ENCODE peak calls at places on chromosomes 1 and 21, in eight cellular contexts. J is Caki2; U is activated T-helper 1 cell treated with anti-CD3 and anti-CD28 coated beads, Interleukin-2, amount 50 U/mL, for 16 hours; T is Kasumi-1; M is kidney glomerular epithelial cell; V is psoas muscle; O is GM06990; N is AG09309. H is an unnamed sample.

GRCh38 chr1:11749203-11749689 is 12.7 kb upstream of the C1orf167 start:
- DNase-seq in J (peak), U (peak), T (peak), M (peak), V (peak), O (peak), N (no peak), H (no peak)

GRCh38 chr21:45986316-45987051 is 4.9 kb downstream of the COL6A1 start:
- DNase-seq in J (no peak), U (no peak), T (no peak), M (no peak), V (peak), O (peak), N (no peak), H (no peak)

GRCh38 chr1:18536943-18537342 is 56.2 kb downstream of the KLHDC7A start:
- DNase-seq in J (no peak), U (no peak), T (no peak), M (no peak), V (no peak), O (no peak), N (no peak), H (no peak)

GRCh38 chr1:245810789-245811337 is 656.1 kb downstream of the KIF26B start:
- DNase-seq in J (no peak), U (no peak), T (no peak), M (no peak), V (no peak), O (no peak), N (no peak), H (no peak)

GRCh38 chr1:248886237-248886895 is 19.7 kb upstream of the PGBD2 start:
- DNase-seq in J (no peak), U (no peak), T (no peak), M (no peak), V (no peak), O (no peak), N (no peak), H (no peak)

GRCh38 chr1:208000001-208000400 is 89.1 kb upstream of the CD34 start:
- DNase-seq in J (no peak), U (no peak), T (no peak), M (no peak), V (no peak), O (no peak), N (no peak), H (no peak)

GRCh38 chr1:54542962-54543539 is 5.0 kb upstream of the ACOT11 start:
- DNase-seq in J (no peak), U (no peak), T (peak), M (no peak), V (no peak), O (no peak), N (no peak), H (no peak)

GRCh38 chr1:54604572-54605370 is 18.6 kb downstream of the FAM151A start:
- DNase-seq in J (no peak), U (no peak), T (peak), M (no peak), V (peak), O (no peak), N (no peak), H (no peak)

GRCh38 chr1:115184951-115185331 is 95.6 kb upstream of the TSPAN2 start:
- DNase-seq in J (peak), U (no peak), T (no peak), M (peak), V (peak), O (no peak), N (peak), H (peak)

GRCh38 chr1:63322248-63322943 is at the start of gene FOXD3:
- DNase-seq in J (no peak), U (no peak), T (no peak), M (no peak), V (peak), O (peak), N (no peak), H (peak)

GRCh38 chr1:41540886-41541591 is 56.6 kb upstream of the EDN2 start:
- DNase-seq in J (no peak), U (no peak), T (no peak), M (no peak), V (no peak), O (no peak), N (no peak), H (no peak)

GRCh38 chr1:119316870-119317416 is 51.6 kb upstream of the HAO2 start:
- DNase-seq in J (no peak), U (no peak), T (no peak), M (no peak), V (no peak), O (no peak), N (no peak), H (no peak)

GRCh38 chr21:39348355-39349210 is at the start of gene HMGN1:
- DNase-seq in J (peak), U (peak), T (peak), M (peak), V (peak), O (peak), N (no peak), H (peak)

GRCh38 chr1:154802336-154803003 is 67.6 kb downstream of the KCNN3 start:
- DNase-seq in J (no peak), U (no peak), T (no peak), M (no peak), V (peak), O (no peak), N (no peak), H (no peak)

GRCh38 chr1:223246468-223246867 is 103.4 kb upstream of the TLR5 start:
- DNase-seq in J (no peak), U (no peak), T (no peak), M (no peak), V (no peak), O (no peak), N (no peak), H (no peak)

GRCh38 chr1:79561521-79561978 is 555.0 kb upstream of the ADGRL4 start:
- DNase-seq in J (no peak), U (no peak), T (no peak), M (no peak), V (no peak), O (no peak), N (no peak), H (no peak)

GRCh38 chr1:17045623-17046022 is 8.2 kb downstream of the SDHB start:
- DNase-seq in J (no peak), U (no peak), T (no peak), M (no peak), V (no peak), O (no peak), N (no peak), H (no peak)

GRCh38 chr1:207495816-207496792 is at the start of gene CR1:
- DNase-seq in J (no peak), U (no peak), T (no peak), M (peak), V (peak), O (peak), N (no peak), H (no peak)

GRCh38 chr1:183012301-183012994 is 10.8 kb upstream of the LAMC1 start:
- DNase-seq in J (no peak), U (no peak), T (no peak), M (no peak), V (no peak), O (no peak), N (no peak), H (no peak)

GRCh38 chr1:91631718-91632330 is 131.2 kb downstream of the CDC7 start:
- DNase-seq in J (no peak), U (no peak), T (peak), M (no peak), V (no peak), O (no peak), N (no peak), H (no peak)

GRCh38 chr1:181803421-181803820 is 258.1 kb downstream of the ZNF648 start:
- DNase-seq in J (no peak), U (no peak), T (no peak), M (no peak), V (no peak), O (no peak), N (no peak), H (no peak)

GRCh38 chr1:165631403-165632151 is 543 bp downstream of the MGST3 start:
- DNase-seq in J (peak), U (no peak), T (peak), M (peak), V (peak), O (peak), N (peak), H (peak)

GRCh38 chr1:174996474-174996873 is 3.3 kb upstream of the CACYBP start:
- DNase-seq in J (peak), U (no peak), T (no peak), M (peak), V (no peak), O (no peak), N (no peak), H (no peak)

GRCh38 chr1:239682945-239683344 is 296.6 kb downstream of the CHRM3 start:
- DNase-seq in J (no peak), U (no peak), T (no peak), M (no peak), V (no peak), O (no peak), N (no peak), H (no peak)

GRCh38 chr1:31765041-31765467 is 914 bp upstream of the ADGRB2 start:
- DNase-seq in J (peak), U (no peak), T (no peak), M (no peak), V (no peak), O (no peak), N (no peak), H (peak)

GRCh38 chr1:17624540-17625256 is 85.2 kb downstream of the ARHGEF10L start:
- DNase-seq in J (peak), U (no peak), T (no peak), M (peak), V (peak), O (no peak), N (no peak), H (peak)

GRCh38 chr1:246428542-246429308 is 78.4 kb downstream of the SMYD3 start:
- DNase-seq in J (peak), U (no peak), T (peak), M (peak), V (no peak), O (peak), N (peak), H (no peak)

GRCh38 chr1:212465311-212465710 is 32.6 kb downstream of the NENF start:
- DNase-seq in J (no peak), U (no peak), T (no peak), M (no peak), V (no peak), O (no peak), N (no peak), H (no peak)

GRCh38 chr1:200780545-200781444 is 42.1 kb downstream of the CAMSAP2 start:
- DNase-seq in J (no peak), U (no peak), T (no peak), M (no peak), V (no peak), O (peak), N (no peak), H (peak)

GRCh38 chr1:244761279-244761678 is 74.2 kb upstream of the COX20 start:
- DNase-seq in J (no peak), U (no peak), T (no peak), M (no peak), V (no peak), O (no peak), N (no peak), H (no peak)

GRCh38 chr1:46749921-46750404 is 31.0 kb upstream of the EFCAB14 start:
- DNase-seq in J (no peak), U (no peak), T (no peak), M (no peak), V (peak), O (no peak), N (no peak), H (no peak)

GRCh38 chr1:19754482-19754881 is 45.2 kb downstream of the TMCO4 start:
- DNase-seq in J (no peak), U (no peak), T (no peak), M (no peak), V (no peak), O (no peak), N (no peak), H (no peak)

GRCh38 chr21:43778469-43779335 is 2.6 kb upstream of the CSTB start:
- DNase-seq in J (peak), U (no peak), T (no peak), M (no peak), V (no peak), O (no peak), N (no peak), H (no peak)

GRCh38 chr21:46622226-46622625 is 13.2 kb upstream of the PRMT2 start:
- DNase-seq in J (no peak), U (no peak), T (peak), M (no peak), V (peak), O (no peak), N (no peak), H (no peak)

GRCh38 chr1:226634156-226634588 is 85.6 kb downstream of the STUM start:
- DNase-seq in J (peak), U (peak), T (peak), M (no peak), V (peak), O (peak), N (no peak), H (peak)

GRCh38 chr1:150148834-150149489 is 754 bp upstream of the PLEKHO1 start:
- DNase-seq in J (no peak), U (no peak), T (no peak), M (no peak), V (no peak), O (no peak), N (no peak), H (no peak)

GRCh38 chr1:223230161-223230881 is 87.3 kb upstream of the TLR5 start:
- DNase-seq in J (no peak), U (no peak), T (no peak), M (peak), V (no peak), O (no peak), N (peak), H (peak)